ENCODE peak calls at places on chromosomes 5 and 9, in five cellular contexts. W is mammary epithelial cell, Y is GM23338, G is PC-3, E is H9. D is an unnamed sample.

GRCh38 chr5:115855959-115856358 is 14.2 kb downstream of the AP3S1 start:
- DNase-seq in E (no peak), W (no peak), G (no peak), Y (no peak), D (no peak)

GRCh38 chr9:38687992-38688391 is 31.9 kb downstream of the FAM240B start:
- DNase-seq in W (no peak), Y (no peak), G (no peak), E (no peak), D (no peak)

GRCh38 chr5:73564018-73564417 is 1.4 kb downstream of the ANKRA2 start:
- DNase-seq in E (no peak), Y (no peak), G (no peak), W (no peak), D (no peak)

GRCh38 chr5:9447691-9448090 is 98.2 kb downstream of the SEMA5A start:
- DNase-seq in E (no peak), W (no peak), Y (no peak), G (no peak), D (no peak)

GRCh38 chr5:24222866-24223265 is 421.9 kb downstream of the CDH10 start:
- DNase-seq in G (peak; percentile 67), E (no peak), W (peak; percentile 6), Y (no peak), D (no peak)

GRCh38 chr5:3220638-3221288 is 374.9 kb upstream of the IRX1 start:
- DNase-seq in W (no peak), G (no peak), Y (no peak), E (no peak), D (no peak)

GRCh38 chr9:121275781-121276658 is 8.1 kb downstream of the GSN start:
- DNase-seq in Y (no peak), G (peak; percentile 32), W (no peak), E (no peak), D (no peak)

GRCh38 chr5:113447651-113448050 is 12.9 kb upstream of the TSSK1B start:
- DNase-seq in G (peak; percentile 38), W (no peak), E (no peak), Y (peak; percentile 23), D (no peak)

GRCh38 chr5:100505984-100506670 is 29.0 kb upstream of the FAM174A start:
- DNase-seq in Y (no peak), G (peak; percentile 95), E (no peak), W (peak; percentile 83), D (peak; percentile 30)

GRCh38 chr9:22005083-22005699 is 3.9 kb downstream of the CDKN2B start:
- DNase-seq in G (no peak), W (peak; percentile 36), Y (peak; percentile 84), E (peak; percentile 64), D (no peak)

GRCh38 chr9:133094842-133095393 is 26.1 kb downstream of the RALGDS start:
- DNase-seq in G (no peak), Y (no peak), W (no peak), E (no peak), D (no peak)

GRCh38 chr9:4092793-4093709 is 206.8 kb downstream of the GLIS3 start:
- DNase-seq in G (no peak), Y (no peak), W (no peak), E (no peak), D (no peak)

GRCh38 chr5:113719549-113719948 is 206.1 kb downstream of the YTHDC2 start:
- DNase-seq in Y (no peak), E (no peak), G (no peak), W (no peak), D (no peak)

GRCh38 chr5:55856511-55857246 is 5.5 kb downstream of the IL31RA start:
- DNase-seq in E (no peak), Y (no peak), W (no peak), G (no peak), D (no peak)

GRCh38 chr9:27353405-27354229 is 56.7 kb upstream of the EQTN start:
- DNase-seq in W (no peak), Y (no peak), E (no peak), G (no peak), D (no peak)

GRCh38 chr9:113632776-113633590 is 169.5 kb downstream of the RGS3 start:
- DNase-seq in G (no peak), E (no peak), W (no peak), Y (no peak), D (no peak)

GRCh38 chr5:77546-77945 is 14.4 kb upstream of the PLEKHG4B start:
- DNase-seq in W (no peak), E (no peak), G (no peak), Y (no peak), D (no peak)

GRCh38 chr9:94824401-94824800 is 97.9 kb downstream of the AOPEP start:
- DNase-seq in W (no peak), G (no peak), E (no peak), Y (no peak), D (no peak)

GRCh38 chr5:149053027-149053705 is 9.7 kb downstream of the SH3TC2 start:
- DNase-seq in Y (no peak), E (no peak), W (peak; percentile 65), G (peak; percentile 99), D (no peak)

GRCh38 chr5:67149933-67150523 is 46.6 kb downstream of the CD180 start:
- DNase-seq in G (peak; percentile 58), W (no peak), E (no peak), Y (peak; percentile 27), D (no peak)

GRCh38 chr5:173321886-173322285 is 6.3 kb downstream of the STC2 start:
- DNase-seq in W (no peak), E (no peak), G (no peak), Y (no peak), D (no peak)

DNA sequence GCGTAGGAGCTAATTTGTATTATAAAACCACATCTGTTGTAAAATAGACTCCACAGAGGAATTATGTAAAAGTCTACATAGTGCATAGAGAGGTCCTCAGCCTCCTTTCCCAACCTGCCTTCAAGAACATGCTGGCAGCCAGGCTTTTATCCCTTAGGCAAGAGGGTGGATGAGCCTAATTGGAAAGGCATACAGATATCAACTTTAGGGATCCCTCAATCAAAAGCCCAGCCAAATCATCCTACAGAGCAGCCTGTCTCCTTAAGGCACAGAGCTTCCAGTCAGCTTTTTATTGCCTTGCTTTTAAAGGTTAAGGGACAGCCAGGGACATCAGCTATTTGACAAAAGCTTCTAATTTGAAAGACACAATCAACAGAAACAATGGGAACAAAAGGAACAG is 13.1 kb upstream of the ACTBL2 start:
- DNase-seq in Y (peak; percentile 11), G (no peak), W (no peak), E (no peak), D (no peak)
- H2AFZ ChIP-seq in Y (no peak overlapping the region), G (no peak overlapping the region), W (peak overlapping the region; percentile 66), E (no peak overlapping the region), D (no peak overlapping the region)

GRCh38 chr5:65213921-65214525 is 267.7 kb downstream of the ADAMTS6 start:
- DNase-seq in Y (peak; percentile 80), W (peak; percentile 13), E (peak; percentile 63), G (peak; percentile 45), D (peak; percentile 30)
- TF ChIP-seq CTCF in Y (peak; percentile 75), W (peak; percentile 47), E (peak; percentile 75), G (peak; percentile 58), D (peak; percentile 35)

DNA sequence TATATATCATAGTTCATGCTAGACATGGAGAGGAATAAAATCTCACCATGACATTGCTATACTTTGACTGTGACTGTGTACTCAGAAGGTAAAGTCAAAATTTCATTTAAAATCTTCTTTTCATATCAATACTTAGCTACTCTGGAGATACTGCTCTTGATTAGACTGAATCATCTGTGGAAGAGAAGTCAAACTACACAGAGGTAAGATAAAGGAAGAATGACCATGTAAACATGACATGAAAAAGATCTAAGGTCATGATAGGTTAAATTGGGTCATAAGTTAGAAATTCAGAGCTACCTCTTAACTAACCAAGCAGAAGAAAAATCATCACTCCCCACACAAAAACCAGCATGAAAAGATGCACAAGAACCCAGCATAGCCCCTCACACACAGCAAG is 44.8 kb upstream of the RLN1 start:
- DNase-seq in E (no peak), W (no peak), G (no peak), Y (no peak), D (no peak)
- H2AFZ ChIP-seq in E (no peak overlapping the region), W (no peak overlapping the region), G (no peak overlapping the region), Y (no peak overlapping the region), D (no peak overlapping the region)

GRCh38 chr5:134738963-134739661 is 764 bp downstream of the CAMLG start:
- DNase-seq in E (peak; percentile 55), G (peak; percentile 40), W (peak; percentile 60), Y (peak; percentile 60), D (peak; percentile 68)
- TF ChIP-seq CTCF in E (peak; percentile 30), G (peak; percentile 30), W (peak; percentile 9), Y (peak; percentile 30), D (no peak)

GRCh38 chr9:136717399-136717798 is 5.0 kb downstream of the DIPK1B start:
- DNase-seq in E (no peak), Y (no peak), G (no peak), W (no peak), D (no peak)

GRCh38 chr9:136714096-136714875 is 1.9 kb downstream of the DIPK1B start:
- DNase-seq in G (no peak), W (no peak), E (no peak), Y (no peak), D (no peak)

GRCh38 chr9:136713555-136713949 is 1.2 kb downstream of the DIPK1B start:
- DNase-seq in Y (no peak), G (no peak), E (peak; percentile 33), W (no peak), D (no peak)

GRCh38 chr9:136712690-136713554 is 550 bp downstream of the DIPK1B start:
- DNase-seq in Y (no peak), E (peak; percentile 37), G (no peak), W (no peak), D (peak; percentile 10)

DNA sequence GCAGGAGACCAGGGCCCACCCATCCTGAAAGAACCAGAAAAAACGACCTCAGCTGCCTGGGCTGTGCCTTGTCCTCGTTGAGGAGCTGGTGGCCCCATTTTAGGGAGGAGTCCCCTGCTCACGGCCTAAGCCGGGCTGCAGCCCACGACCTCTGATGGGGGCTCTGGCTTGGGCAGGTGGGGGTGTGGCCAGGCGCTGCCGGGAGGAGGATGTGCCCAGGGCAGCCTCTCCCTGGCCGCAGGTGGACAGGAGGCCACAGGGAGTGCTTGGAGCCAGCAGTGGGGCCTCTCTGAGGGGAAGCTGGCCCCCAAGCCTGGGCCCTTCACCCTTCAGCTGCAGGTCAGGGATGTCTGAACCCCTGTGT is 2.5 kb downstream of the DIPK1B start:
- DNase-seq in W (no peak), G (no peak), Y (no peak), E (no peak), D (no peak)
- H2AFZ ChIP-seq in W (no peak overlapping the region), G (no peak overlapping the region), Y (no peak overlapping the region), E (no peak overlapping the region), D (no peak overlapping the region)

GRCh38 chr9:98830554-98830953 is 23.1 kb downstream of the GALNT12 start:
- DNase-seq in G (no peak), Y (no peak), W (no peak), E (no peak), D (no peak)
- TF ChIP-seq CTCF in G (no peak), Y (no peak), W (no peak), E (no peak), D (no peak)

DNA sequence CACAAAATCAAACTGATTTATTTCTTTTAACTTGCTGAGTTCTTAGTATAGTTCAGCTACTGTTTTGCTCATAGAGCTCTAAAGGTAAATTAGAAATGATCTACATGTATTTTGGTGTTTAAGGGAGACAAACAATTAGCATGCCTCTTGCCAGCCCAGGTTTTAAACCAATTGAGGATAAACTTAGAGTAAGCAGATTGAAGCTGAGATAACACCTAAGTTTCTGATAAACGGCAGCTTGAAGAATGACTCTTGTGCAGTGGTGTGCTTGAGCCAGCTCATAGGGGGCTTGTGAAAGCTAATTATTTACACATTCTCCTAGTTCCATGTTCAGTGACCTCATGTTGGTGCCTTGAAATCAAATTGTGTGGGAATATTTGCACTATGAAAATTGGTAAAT is 193.0 kb downstream of the PRR16 start:
- DNase-seq in G (no peak), Y (no peak), E (no peak), W (no peak), D (no peak)
- H2AFZ ChIP-seq in G (no peak overlapping the region), Y (peak overlapping the region; percentile 5), E (no peak overlapping the region), W (peak overlapping the region; percentile 16), D (no peak overlapping the region)

D was measured in hepatocyte.